ENCODE peak calls at places on chromosomes 5 and 9, in seven cellular contexts. K, G, V, B, Y, J and C are unnamed samples.

GRCh38 chr9:926976-927375 is 49.5 kb upstream of the DMRT3 start:
- DNase-seq in Y (no peak), K (no peak), G (no peak), V (no peak), B (no peak), J (no peak), C (no peak)

GRCh38 chr5:159098285-159099048 is 1.2 kb downstream of the EBF1 start:
- DNase-seq in Y (no peak), G (no peak), B (no peak), K (no peak), V (no peak), J (no peak), C (no peak)

GRCh38 chr9:114370251-114370984 is 17.4 kb downstream of the AKNA start:
- DNase-seq in B (no peak), V (no peak), J (no peak), G (no peak), Y (no peak), K (no peak), C (no peak)

GRCh38 chr5:127757576-127757975 is 54.4 kb downstream of the CCDC192 start:
- DNase-seq in K (no peak), Y (peak), J (no peak), B (peak), G (no peak), V (peak), C (peak)

GRCh38 chr9:37390759-37391158 is 31.7 kb upstream of the GRHPR start:
- DNase-seq in G (no peak), B (peak), Y (no peak), J (no peak), K (peak), V (no peak), C (peak)

GRCh38 chr9:94860678-94861588 is 134.4 kb downstream of the AOPEP start:
- DNase-seq in B (peak), G (peak), K (peak), J (no peak), V (no peak), Y (no peak), C (peak)

GRCh38 chr9:130845901-130846381 is 10.9 kb downstream of the ABL1 start:
- DNase-seq in J (no peak), B (no peak), K (no peak), G (no peak), Y (no peak), V (no peak), C (no peak)

GRCh38 chr5:140227046-140227445 is 52.1 kb downstream of the CYSTM1 start:
- DNase-seq in G (no peak), B (no peak), Y (no peak), J (no peak), K (no peak), V (no peak), C (no peak)

GRCh38 chr9:124259273-124260078 is 1.7 kb downstream of the NEK6 start:
- DNase-seq in Y (no peak), G (no peak), V (peak), B (no peak), K (no peak), J (no peak), C (no peak)

GRCh38 chr9:124139001-124139400 is 118.7 kb upstream of the NEK6 start:
- DNase-seq in B (no peak), G (no peak), K (no peak), V (no peak), J (no peak), Y (no peak), C (no peak)

GRCh38 chr5:11617080-11617479 is 287.2 kb downstream of the CTNND2 start:
- DNase-seq in J (no peak), K (no peak), Y (no peak), G (no peak), V (no peak), B (no peak), C (no peak)

GRCh38 chr5:78896128-78896527 is 89.0 kb downstream of the ARSB start:
- DNase-seq in Y (no peak), J (peak), B (no peak), V (no peak), G (no peak), K (no peak), C (no peak)